ENCODE peak calls at places on chromosomes 6 and 20, in seven cellular contexts. One of them, this sample, is unnamed.

GRCh38 chr6:9938801-9939200 is 476.1 kb downstream of the TFAP2A start:
- DNase-seq in GM13977: no peak
- DNase-seq in stomach: no peak
- DNase-seq in HFFc6: no peak
- DNase-seq in astrocyte of the spinal cord: no peak
- DNase-seq in BJ: no peak
- DNase-seq in pancreas: no peak
- DNase-seq in this sample: no peak

GRCh38 chr6:166006593-166007301 is 160.9 kb downstream of the TBXT start:
- DNase-seq in GM13977: no peak
- DNase-seq in stomach: no peak
- DNase-seq in HFFc6: no peak
- DNase-seq in astrocyte of the spinal cord: peak; percentile 80
- DNase-seq in BJ: no peak
- DNase-seq in pancreas: no peak
- DNase-seq in this sample: no peak

GRCh38 chr6:80280258-80281010 is 174.0 kb downstream of the BCKDHB start:
- DNase-seq in GM13977: no peak
- DNase-seq in stomach: no peak
- DNase-seq in HFFc6: peak; percentile 28
- DNase-seq in astrocyte of the spinal cord: peak; percentile 40
- DNase-seq in BJ: no peak
- DNase-seq in pancreas: no peak
- DNase-seq in this sample: no peak

GRCh38 chr6:75135447-75135846 is 70.4 kb downstream of the COL12A1 start:
- DNase-seq in GM13977: no peak
- DNase-seq in stomach: no peak
- DNase-seq in HFFc6: peak; percentile 21
- DNase-seq in astrocyte of the spinal cord: no peak
- DNase-seq in BJ: peak; percentile 60
- DNase-seq in pancreas: no peak
- DNase-seq in this sample: no peak

GRCh38 chr6:156720739-156721714 is 56.2 kb upstream of the ARID1B start:
- DNase-seq in GM13977: peak; percentile 62
- DNase-seq in stomach: peak; percentile 73
- DNase-seq in HFFc6: no peak
- DNase-seq in astrocyte of the spinal cord: peak; percentile 28
- DNase-seq in BJ: no peak
- DNase-seq in pancreas: peak; percentile 61
- DNase-seq in this sample: no peak

GRCh38 chr6:139474145-139475108 is 100.0 kb upstream of the CITED2 start:
- DNase-seq in GM13977: peak; percentile 21
- DNase-seq in stomach: no peak
- DNase-seq in HFFc6: peak; percentile 8
- DNase-seq in astrocyte of the spinal cord: peak; percentile 26
- DNase-seq in BJ: no peak
- DNase-seq in pancreas: peak; percentile 22
- DNase-seq in this sample: no peak

GRCh38 chr6:28258877-28259777 is at the start of gene NKAPL:
- DNase-seq in GM13977: no peak
- DNase-seq in stomach: peak; percentile 65
- DNase-seq in HFFc6: no peak
- DNase-seq in astrocyte of the spinal cord: peak; percentile 53
- DNase-seq in BJ: no peak
- DNase-seq in pancreas: peak; percentile 61
- DNase-seq in this sample: peak; percentile 63

GRCh38 chr6:17200395-17200794 is 80.8 kb upstream of the RBM24 start:
- DNase-seq in GM13977: no peak
- DNase-seq in stomach: no peak
- DNase-seq in HFFc6: no peak
- DNase-seq in astrocyte of the spinal cord: no peak
- DNase-seq in BJ: no peak
- DNase-seq in pancreas: no peak
- DNase-seq in this sample: no peak

GRCh38 chr6:116406678-116407345 is 36.1 kb downstream of the DSE start:
- DNase-seq in GM13977: no peak
- DNase-seq in stomach: no peak
- DNase-seq in HFFc6: peak; percentile 49
- DNase-seq in astrocyte of the spinal cord: peak; percentile 81
- DNase-seq in BJ: no peak
- DNase-seq in pancreas: no peak
- DNase-seq in this sample: no peak

GRCh38 chr6:157304840-157305675 is 18.3 kb downstream of the TMEM242 start:
- DNase-seq in GM13977: no peak
- DNase-seq in stomach: peak; percentile 44
- DNase-seq in HFFc6: peak; percentile 9
- DNase-seq in astrocyte of the spinal cord: peak; percentile 26
- DNase-seq in BJ: peak; percentile 23
- DNase-seq in pancreas: no peak
- DNase-seq in this sample: no peak

DNA sequence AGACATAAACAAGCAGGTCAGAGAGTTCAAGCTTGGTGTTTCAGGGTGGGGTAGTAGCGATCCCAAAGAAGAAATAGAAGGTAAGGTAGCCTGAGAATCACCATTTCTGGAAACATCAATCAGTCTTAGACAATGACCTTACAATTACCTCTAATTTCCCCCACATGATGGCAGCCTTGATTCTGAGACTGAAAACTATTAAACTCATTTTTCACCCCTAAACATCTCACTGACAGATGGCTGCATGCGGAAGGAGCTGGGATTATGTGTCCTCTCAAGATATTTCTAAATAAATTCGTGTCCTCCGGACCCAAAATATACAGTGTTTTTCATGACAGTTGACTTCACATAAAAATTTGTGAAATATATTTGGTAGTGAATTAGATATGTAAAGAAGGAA is 61.0 kb downstream of the KIF6 start:
- DNase-seq in GM13977: no peak
- DNase-seq in stomach: no peak
- DNase-seq in HFFc6: no peak
- DNase-seq in astrocyte of the spinal cord: no peak
- DNase-seq in BJ: no peak
- DNase-seq in pancreas: no peak
- DNase-seq in this sample: no peak
- TF ChIP-seq CTCF in GM13977: no peak
- TF ChIP-seq CTCF in stomach: no peak
- TF ChIP-seq CTCF in HFFc6: no peak
- TF ChIP-seq CTCF in astrocyte of the spinal cord: no peak
- TF ChIP-seq CTCF in BJ: no peak
- TF ChIP-seq CTCF in pancreas: no peak
- TF ChIP-seq CTCF in this sample: no peak

DNA sequence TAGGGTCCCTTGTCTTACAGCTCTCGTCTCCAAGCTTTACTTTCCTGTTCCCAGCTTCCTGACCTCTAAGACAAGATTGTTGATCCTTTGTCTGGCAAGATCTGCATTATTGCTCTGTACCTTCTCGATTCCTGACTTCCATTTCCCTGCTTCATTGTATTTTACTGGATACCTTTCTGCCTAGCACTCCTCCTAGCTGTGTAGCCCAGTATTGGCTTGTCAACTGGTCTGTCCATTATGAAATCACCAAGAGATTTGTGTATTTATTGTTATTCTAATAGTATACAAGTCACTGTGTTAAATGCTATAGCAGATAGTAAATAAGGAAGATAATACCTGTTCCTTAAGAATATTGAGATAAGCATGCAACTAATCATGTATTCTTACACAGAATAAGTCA is 305.4 kb downstream of the CDKAL1 start:
- DNase-seq in GM13977: no peak
- DNase-seq in stomach: no peak
- DNase-seq in HFFc6: no peak
- DNase-seq in astrocyte of the spinal cord: no peak
- DNase-seq in BJ: no peak
- DNase-seq in pancreas: no peak
- DNase-seq in this sample: no peak
- TF ChIP-seq CTCF in GM13977: no peak
- TF ChIP-seq CTCF in stomach: no peak
- TF ChIP-seq CTCF in HFFc6: no peak
- TF ChIP-seq CTCF in astrocyte of the spinal cord: no peak
- TF ChIP-seq CTCF in BJ: no peak
- TF ChIP-seq CTCF in pancreas: no peak
- TF ChIP-seq CTCF in this sample: no peak

GRCh38 chr20:3471397-3472021 is 691 bp downstream of the ATRN start:
- DNase-seq in GM13977: no peak
- DNase-seq in stomach: no peak
- DNase-seq in HFFc6: no peak
- DNase-seq in astrocyte of the spinal cord: no peak
- DNase-seq in BJ: no peak
- DNase-seq in pancreas: no peak
- DNase-seq in this sample: no peak

GRCh38 chr20:3472105-3472504 is 1.3 kb downstream of the ATRN start:
- DNase-seq in GM13977: peak; percentile 19
- DNase-seq in stomach: no peak
- DNase-seq in HFFc6: no peak
- DNase-seq in astrocyte of the spinal cord: no peak
- DNase-seq in BJ: no peak
- DNase-seq in pancreas: no peak
- DNase-seq in this sample: no peak

GRCh38 chr20:3470208-3470626 is 601 bp upstream of the ATRN start:
- DNase-seq in GM13977: no peak
- DNase-seq in stomach: no peak
- DNase-seq in HFFc6: no peak
- DNase-seq in astrocyte of the spinal cord: no peak
- DNase-seq in BJ: no peak
- DNase-seq in pancreas: no peak
- DNase-seq in this sample: no peak

GRCh38 chr20:3473324-3473723 is 2.5 kb downstream of the ATRN start:
- DNase-seq in GM13977: no peak
- DNase-seq in stomach: no peak
- DNase-seq in HFFc6: no peak
- DNase-seq in astrocyte of the spinal cord: no peak
- DNase-seq in BJ: no peak
- DNase-seq in pancreas: no peak
- DNase-seq in this sample: no peak

GRCh38 chr20:3470627-3471396 is at the start of gene ATRN:
- DNase-seq in GM13977: peak; percentile 98
- DNase-seq in stomach: peak; percentile 91
- DNase-seq in HFFc6: peak; percentile 83
- DNase-seq in astrocyte of the spinal cord: peak; percentile 93
- DNase-seq in BJ: peak; percentile 37
- DNase-seq in pancreas: peak; percentile 89
- DNase-seq in this sample: peak; percentile 88
- TF ChIP-seq CTCF in GM13977: no peak
- TF ChIP-seq CTCF in stomach: no peak
- TF ChIP-seq CTCF in HFFc6: no peak
- TF ChIP-seq CTCF in astrocyte of the spinal cord: no peak
- TF ChIP-seq CTCF in BJ: peak; percentile 5
- TF ChIP-seq CTCF in pancreas: no peak
- TF ChIP-seq CTCF in this sample: no peak

DNA sequence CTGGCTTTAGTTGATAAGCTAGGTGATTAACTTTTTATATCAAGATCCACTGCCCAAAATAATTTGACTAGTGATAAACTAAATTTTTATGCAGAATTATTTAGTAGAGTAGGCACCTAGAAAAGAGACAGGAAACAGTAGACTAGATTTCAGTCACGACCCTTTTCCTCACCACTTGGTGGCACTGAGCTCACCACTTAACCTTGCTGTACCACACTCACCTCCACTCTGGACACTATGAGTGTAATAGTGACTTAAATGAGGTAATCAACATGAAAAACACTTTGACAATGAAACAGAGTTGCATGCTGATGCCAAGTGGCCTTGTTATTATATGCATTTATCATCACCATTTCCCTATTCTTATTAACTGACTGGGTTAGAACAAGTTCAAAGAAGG is 730.4 kb downstream of the KIF16B start:
- DNase-seq in GM13977: no peak
- DNase-seq in stomach: no peak
- DNase-seq in HFFc6: no peak
- DNase-seq in astrocyte of the spinal cord: no peak
- DNase-seq in BJ: no peak
- DNase-seq in pancreas: no peak
- DNase-seq in this sample: no peak
- TF ChIP-seq CTCF in GM13977: peak; percentile 30
- TF ChIP-seq CTCF in stomach: no peak
- TF ChIP-seq CTCF in HFFc6: no peak
- TF ChIP-seq CTCF in astrocyte of the spinal cord: no peak
- TF ChIP-seq CTCF in BJ: no peak
- TF ChIP-seq CTCF in pancreas: no peak
- TF ChIP-seq CTCF in this sample: no peak

GRCh38 chr20:19071902-19072498 is 140.4 kb upstream of the SLC24A3 start:
- DNase-seq in GM13977: no peak
- DNase-seq in stomach: no peak
- DNase-seq in HFFc6: no peak
- DNase-seq in astrocyte of the spinal cord: no peak
- DNase-seq in BJ: no peak
- DNase-seq in pancreas: no peak
- DNase-seq in this sample: no peak

GRCh38 chr20:19072988-19073387 is 139.5 kb upstream of the SLC24A3 start:
- DNase-seq in GM13977: no peak
- DNase-seq in stomach: no peak
- DNase-seq in HFFc6: no peak
- DNase-seq in astrocyte of the spinal cord: no peak
- DNase-seq in BJ: no peak
- DNase-seq in pancreas: no peak
- DNase-seq in this sample: no peak

GRCh38 chr20:19077370-19078220 is 134.8 kb upstream of the SLC24A3 start:
- DNase-seq in GM13977: no peak
- DNase-seq in stomach: no peak
- DNase-seq in HFFc6: no peak
- DNase-seq in astrocyte of the spinal cord: no peak
- DNase-seq in BJ: no peak
- DNase-seq in pancreas: no peak
- DNase-seq in this sample: no peak

GRCh38 chr20:19073584-19074198 is 138.8 kb upstream of the SLC24A3 start:
- DNase-seq in GM13977: no peak
- DNase-seq in stomach: no peak
- DNase-seq in HFFc6: no peak
- DNase-seq in astrocyte of the spinal cord: no peak
- DNase-seq in BJ: no peak
- DNase-seq in pancreas: no peak
- DNase-seq in this sample: no peak

DNA sequence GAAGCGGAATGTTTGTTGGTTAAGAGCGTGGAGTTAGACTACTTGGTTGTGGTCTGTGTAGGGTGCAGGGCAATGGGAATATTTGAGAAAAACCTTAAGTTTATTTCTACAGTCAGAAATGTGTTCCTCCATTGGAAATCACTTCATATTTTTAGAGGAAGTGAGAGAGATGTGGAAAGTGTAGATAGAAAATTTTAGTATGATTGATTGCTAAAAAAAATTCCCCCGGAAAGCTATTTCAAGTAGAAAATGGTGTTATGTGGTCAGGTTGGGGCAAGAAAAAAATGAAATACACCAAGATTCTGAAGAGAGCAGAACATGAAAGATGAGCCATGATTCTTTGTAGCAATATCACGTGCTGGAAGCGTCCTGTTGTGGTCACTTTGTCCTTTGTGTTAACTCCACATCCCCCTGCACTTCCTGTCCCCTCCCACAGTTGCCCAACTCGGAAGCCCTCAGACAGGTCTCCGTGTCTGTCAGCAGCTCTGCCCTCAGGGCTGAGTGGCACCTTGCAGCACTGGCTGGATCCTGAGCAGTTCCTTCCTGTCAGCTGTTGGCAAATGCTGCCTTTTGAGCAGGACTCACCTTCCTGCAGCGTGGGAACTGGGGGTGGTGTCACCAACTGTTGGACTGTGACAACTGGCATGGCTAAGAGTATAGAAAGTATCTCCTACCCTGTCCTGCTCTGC is 137.5 kb upstream of the SLC24A3 start:
- DNase-seq in GM13977: peak; percentile 25
- DNase-seq in stomach: no peak
- DNase-seq in HFFc6: no peak
- DNase-seq in astrocyte of the spinal cord: no peak
- DNase-seq in BJ: no peak
- DNase-seq in pancreas: no peak
- DNase-seq in this sample: peak; percentile 47
- TF ChIP-seq CTCF in GM13977: no peak
- TF ChIP-seq CTCF in stomach: no peak
- TF ChIP-seq CTCF in HFFc6: no peak
- TF ChIP-seq CTCF in astrocyte of the spinal cord: no peak
- TF ChIP-seq CTCF in BJ: no peak
- TF ChIP-seq CTCF in pancreas: no peak
- TF ChIP-seq CTCF in this sample: no peak

This sample was measured in natural killer cell.